ENCODE peak calls at places on chromosome 1, in five cellular contexts. N, D, B, A and P are unnamed samples.

GRCh38 chr1:99600782-99601181 is 45.1 kb upstream of the PALMD start:
- DNase-seq in N (no peak), B (no peak), D (no peak), A (no peak), P (no peak)

GRCh38 chr1:41882068-41882477 is 36.6 kb downstream of the HIVEP3 start:
- DNase-seq in D (no peak), A (peak; percentile 82), N (no peak), B (no peak), P (no peak)

GRCh38 chr1:116092752-116093489 is 18.3 kb upstream of the MAB21L3 start:
- DNase-seq in B (no peak), D (no peak), N (peak; percentile 15), A (no peak), P (no peak)

GRCh38 chr1:116667577-116668105 is at the start of gene IGSF3:
- DNase-seq in N (peak; percentile 79), A (peak; percentile 67), B (peak; percentile 24), D (peak; percentile 63), P (peak; percentile 75)

GRCh38 chr1:172903581-172904220 is 147.0 kb downstream of the TNFSF18 start:
- DNase-seq in B (no peak), N (no peak), A (no peak), D (no peak), P (no peak)

GRCh38 chr1:160777486-160778089 is 18.4 kb upstream of the LY9 start:
- DNase-seq in D (no peak), B (no peak), N (peak; percentile 42), A (peak; percentile 27), P (no peak)

GRCh38 chr1:29324202-29324601 is 87.9 kb downstream of the PTPRU start:
- DNase-seq in B (no peak), D (no peak), N (no peak), A (no peak), P (no peak)

GRCh38 chr1:238029126-238029525 is 138.4 kb upstream of the ZP4 start:
- DNase-seq in A (no peak), D (no peak), B (no peak), N (no peak), P (no peak)

GRCh38 chr1:7831458-7831857 is 21.4 kb downstream of the UTS2 start:
- DNase-seq in A (no peak), D (no peak), B (no peak), N (peak; percentile 58), P (no peak)

GRCh38 chr1:175307160-175307559 is 114.6 kb upstream of the KIAA0040 start:
- DNase-seq in B (no peak), A (no peak), D (no peak), N (no peak), P (no peak)

GRCh38 chr1:238624786-238625185 is 734.1 kb upstream of the ZP4 start:
- DNase-seq in N (no peak), B (no peak), A (no peak), D (no peak), P (no peak)

GRCh38 chr1:119394085-119394484 is 20.9 kb upstream of the HSD3B2 start:
- DNase-seq in A (no peak), B (no peak), N (no peak), D (no peak), P (no peak)

GRCh38 chr1:84425145-84425876 is 27.0 kb downstream of the DNASE2B start:
- DNase-seq in N (no peak), B (no peak), D (no peak), A (no peak), P (no peak)

GRCh38 chr1:62333431-62333830 is 14.2 kb upstream of the KANK4 start:
- DNase-seq in N (no peak), A (no peak), D (no peak), B (no peak), P (no peak)

GRCh38 chr1:246930830-246931548 is 759 bp downstream of the AHCTF1 start:
- DNase-seq in B (peak; percentile 24), A (peak; percentile 48), N (peak; percentile 72), D (peak; percentile 54), P (peak; percentile 82)

GRCh38 chr1:238063454-238063853 is 172.7 kb upstream of the ZP4 start:
- DNase-seq in D (no peak), B (no peak), N (no peak), A (no peak), P (no peak)

GRCh38 chr1:199859525-199859924 is 168.0 kb upstream of the NR5A2 start:
- DNase-seq in N (peak; percentile 78), B (no peak), A (no peak), D (no peak), P (no peak)

GRCh38 chr1:208254862-208255261 is 10.7 kb upstream of the PLXNA2 start:
- DNase-seq in A (no peak), B (no peak), N (no peak), D (no peak), P (no peak)

GRCh38 chr1:35112668-35113067 is 33.5 kb downstream of the ZMYM1 start:
- DNase-seq in N (no peak), B (no peak), A (no peak), D (no peak), P (no peak)

GRCh38 chr1:65170511-65171142 is 22.6 kb downstream of the AK4 start:
- DNase-seq in B (peak; percentile 20), A (peak; percentile 86), D (peak; percentile 34), N (peak; percentile 43), P (no peak)

GRCh38 chr1:201903135-201903534 is 14.4 kb downstream of the SHISA4 start:
- DNase-seq in A (no peak), D (peak; percentile 71), N (no peak), B (no peak), P (no peak)

GRCh38 chr1:171742577-171742922 is 685 bp upstream of the VAMP4 start:
- DNase-seq in D (peak; percentile 46), A (peak; percentile 59), B (peak; percentile 35), N (no peak), P (peak; percentile 81)

GRCh38 chr1:212557739-212558664 is 50.6 kb upstream of the ATF3 start:
- DNase-seq in B (peak; percentile 30), A (peak; percentile 46), D (no peak), N (peak; percentile 5), P (no peak)

GRCh38 chr1:199226163-199226562 is 587.3 kb downstream of the PTPRC start:
- DNase-seq in A (no peak), B (no peak), D (no peak), N (no peak), P (no peak)

GRCh38 chr1:99327357-99327756 is 63.1 kb downstream of the PLPPR4 start:
- DNase-seq in A (peak; percentile 23), D (no peak), B (no peak), N (no peak), P (no peak)

GRCh38 chr1:81998165-81998564 is 197.4 kb downstream of the ADGRL2 start:
- DNase-seq in N (no peak), A (peak; percentile 53), B (no peak), D (no peak), P (no peak)

GRCh38 chr1:44511769-44512168 is 106.7 kb downstream of the RNF220 start:
- DNase-seq in B (no peak), N (no peak), A (no peak), D (no peak), P (no peak)

GRCh38 chr1:51453010-51453409 is 66.1 kb downstream of the EPS15 start:
- DNase-seq in N (no peak), D (no peak), A (no peak), B (no peak), P (no peak)

GRCh38 chr1:93617670-93618488 is 63.8 kb downstream of the BCAR3 start:
- DNase-seq in N (no peak), B (no peak), D (no peak), A (no peak), P (no peak)

GRCh38 chr1:222042120-222042519 is 300.2 kb upstream of the DUSP10 start:
- DNase-seq in B (no peak), A (no peak), N (no peak), D (no peak), P (no peak)

GRCh38 chr1:10824821-10825540 is 28.5 kb upstream of the CASZ1 start:
- DNase-seq in A (peak; percentile 68), D (peak; percentile 78), B (no peak), N (no peak), P (no peak)

GRCh38 chr1:191495040-191495439 is 663.2 kb upstream of the RGS18 start:
- DNase-seq in D (no peak), N (no peak), B (no peak), A (no peak), P (no peak)

GRCh38 chr1:191490303-191490702 is 668.0 kb upstream of the RGS18 start:
- DNase-seq in N (no peak), A (no peak), B (no peak), D (no peak), P (no peak)
- H3K4me3 ChIP-seq in N (no peak overlapping the region), A (no peak overlapping the region), B (no peak overlapping the region), D (no peak overlapping the region), P (no peak overlapping the region)

DNA sequence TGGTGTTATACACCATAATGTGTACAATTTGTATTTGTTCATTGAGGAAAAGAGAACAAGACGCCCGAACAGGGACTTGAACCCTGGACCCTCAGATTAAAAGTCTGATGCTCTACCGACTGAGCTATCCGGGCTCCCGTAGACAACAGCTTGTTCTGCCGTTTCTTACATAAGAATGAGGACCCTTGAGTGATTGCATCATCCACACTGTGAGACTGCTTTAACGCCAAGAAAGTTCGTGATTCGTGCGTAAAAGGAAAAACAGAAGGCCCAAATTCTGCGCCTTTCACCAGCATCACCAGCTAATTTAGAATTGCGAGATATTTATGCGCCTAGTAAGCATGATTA is 9.3 kb upstream of the MDM4 start:
- DNase-seq in N (peak; percentile 89), A (peak; percentile 91), B (peak; percentile 75), D (peak; percentile 81), P (peak; percentile 84)
- TF ChIP-seq POLR2A in N (peak; percentile 13), A (peak; percentile 15), B (no peak), D (no peak), P (no peak)

GRCh38 chr1:95216292-95216990 is 17.6 kb upstream of the RWDD3 start:
- DNase-seq in N (no peak), B (no peak), A (no peak), D (no peak), P (no peak)
- H3K4me3 ChIP-seq in N (no peak overlapping the region), B (no peak overlapping the region), A (no peak overlapping the region), D (no peak overlapping the region), P (no peak overlapping the region)

GRCh38 chr1:30761312-30762151 is 4.0 kb upstream of the LAPTM5 start:
- DNase-seq in A (no peak), D (no peak), B (no peak), N (peak; percentile 57), P (no peak)
- TF ChIP-seq POLR2A in A (no peak), D (no peak), B (no peak), N (no peak), P (no peak)

GRCh38 chr1:47996060-47996405 is 1.2 kb downstream of the TRABD2B start:
- DNase-seq in D (no peak), N (no peak), A (no peak), B (no peak), P (no peak)
- H3K4me3 ChIP-seq in D (no peak overlapping the region), N (no peak overlapping the region), A (peak overlapping the region; percentile 54), B (no peak overlapping the region), P (peak overlapping the region; percentile 80)

GRCh38 chr1:16181887-16182719 is 26.2 kb upstream of the EPHA2 start:
- DNase-seq in N (no peak), D (peak; percentile 91), A (peak; percentile 89), B (peak; percentile 75), P (peak; percentile 93)
- TF ChIP-seq POLR2A in N (no peak), D (peak; percentile 43), A (no peak), B (no peak), P (no peak)